ENCODE peak calls at places on chromosomes 12 and 14, in seven cellular contexts. B is AG09309, J is MM.1S, P is GM13977, T is lower lobe of right lung, U is tibial artery, C is body of pancreas. X is an unnamed sample.

GRCh38 chr14:103618999-103619398 is 10.0 kb upstream of the KLC1 start:
- DNase-seq in C (no peak), B (no peak), J (no peak), U (no peak), T (no peak), P (no peak), X (no peak)

GRCh38 chr14:19873178-19873577 is 1.8 kb upstream of the OR4K2 start:
- DNase-seq in U (no peak), C (no peak), B (no peak), J (no peak), P (no peak), T (no peak), X (no peak)

GRCh38 chr12:78088391-78088832 is 257.7 kb downstream of the NAV3 start:
- DNase-seq in C (no peak), P (no peak), J (peak), B (no peak), U (no peak), T (no peak), X (no peak)

GRCh38 chr12:90515199-90516175 is 439.5 kb downstream of the CCER1 start:
- DNase-seq in P (peak), B (peak), J (peak), U (no peak), C (no peak), T (no peak), X (no peak)

GRCh38 chr14:69652942-69653680 is 41.7 kb downstream of the SUSD6 start:
- DNase-seq in J (no peak), T (no peak), U (no peak), C (no peak), B (no peak), P (no peak), X (no peak)

GRCh38 chr14:68786491-68787234 is 6.2 kb downstream of the ZFP36L1 start:
- DNase-seq in P (no peak), T (no peak), C (peak), B (no peak), J (no peak), U (no peak), X (no peak)

GRCh38 chr14:53391631-53392030 is 238.5 kb upstream of the DDHD1 start:
- DNase-seq in B (peak), P (no peak), U (no peak), C (no peak), J (no peak), T (no peak), X (no peak)

GRCh38 chr12:9759680-9760592 is 765 bp downstream of the CD69 start:
- DNase-seq in B (no peak), U (no peak), J (no peak), T (no peak), P (no peak), C (no peak), X (no peak)

GRCh38 chr12:101925352-101925751 is 48.0 kb downstream of the DRAM1 start:
- DNase-seq in P (no peak), C (peak), B (peak), U (peak), T (peak), J (no peak), X (peak)

GRCh38 chr14:50667491-50668007 is 557 bp downstream of the SAV1 start:
- DNase-seq in T (no peak), B (no peak), J (peak), C (peak), U (peak), P (no peak), X (no peak)

GRCh38 chr12:64240781-64241180 is 18.7 kb upstream of the KICS2 start:
- DNase-seq in B (peak), U (no peak), J (no peak), P (no peak), C (no peak), T (no peak), X (no peak)

GRCh38 chr12:1880876-1881275 is 37.6 kb downstream of the CACNA2D4 start:
- DNase-seq in J (no peak), C (no peak), U (peak), B (no peak), T (no peak), P (no peak), X (no peak)

GRCh38 chr14:80996049-80996901 is 40.9 kb downstream of the TSHR start:
- DNase-seq in B (peak), U (no peak), T (no peak), J (peak), P (peak), C (peak), X (no peak)

GRCh38 chr14:90757452-90757851 is 58.8 kb downstream of the TTC7B start:
- DNase-seq in U (no peak), C (no peak), P (no peak), J (no peak), B (no peak), T (no peak), X (no peak)

GRCh38 chr14:76776306-76777251 is 15.3 kb downstream of the VASH1 start:
- DNase-seq in P (no peak), B (no peak), C (no peak), U (peak), T (no peak), J (no peak), X (no peak)

GRCh38 chr12:30973171-30973570 is 46.6 kb downstream of the TSPAN11 start:
- DNase-seq in J (no peak), T (no peak), C (no peak), P (no peak), U (no peak), B (no peak), X (no peak)

GRCh38 chr12:111031956-111032919 is 111.9 kb upstream of the MYL2 start:
- DNase-seq in J (no peak), B (no peak), T (no peak), U (no peak), P (no peak), C (no peak), X (no peak)

GRCh38 chr12:111034911-111035577 is 114.7 kb upstream of the MYL2 start:
- DNase-seq in J (no peak), U (peak), P (no peak), C (no peak), B (no peak), T (no peak), X (no peak)

GRCh38 chr12:111035578-111036301 is 115.4 kb upstream of the MYL2 start:
- DNase-seq in J (no peak), C (no peak), P (no peak), B (no peak), T (no peak), U (no peak), X (no peak)

GRCh38 chr12:111033281-111034147 is 113.1 kb upstream of the MYL2 start:
- DNase-seq in B (no peak), T (no peak), J (no peak), P (no peak), C (no peak), U (peak), X (no peak)

DNA sequence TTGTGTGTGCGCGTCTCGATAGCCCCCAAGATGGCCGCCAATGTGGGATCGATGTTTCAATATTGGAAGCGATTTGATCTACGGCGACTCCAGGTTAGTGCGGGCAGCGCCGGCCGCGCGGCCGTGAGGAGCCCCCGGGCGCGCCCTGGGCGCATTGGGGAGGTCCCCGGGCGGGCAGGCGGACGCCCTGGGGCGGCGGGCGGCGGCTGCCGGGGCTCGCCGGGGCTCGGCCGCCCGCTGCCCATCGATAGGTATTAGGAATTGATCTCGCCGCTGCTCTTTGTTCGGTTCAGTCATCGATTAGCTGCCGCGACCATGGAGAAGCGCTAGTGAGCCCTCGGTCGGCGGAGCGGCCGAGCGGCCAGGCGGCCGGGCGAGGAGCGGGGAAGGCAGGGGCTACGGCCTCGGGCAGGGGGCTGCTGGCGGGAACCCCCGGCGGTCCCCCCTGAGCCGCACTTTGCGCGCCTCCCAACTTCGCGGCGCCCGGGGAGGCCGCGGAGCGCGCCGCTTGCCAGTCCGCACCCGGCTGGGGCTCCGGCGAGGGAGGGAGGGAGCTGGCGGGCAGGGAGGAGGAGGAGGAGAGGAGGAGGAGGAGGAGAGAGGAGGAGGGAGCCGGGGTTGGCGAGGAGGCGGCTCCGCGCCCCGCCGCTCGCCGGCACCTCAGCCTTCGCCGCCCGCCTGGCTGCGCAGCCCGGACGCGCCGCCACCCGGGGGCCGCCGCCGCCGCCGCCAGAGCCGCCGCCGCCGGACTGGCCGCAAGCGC is 114.0 kb upstream of the MYL2 start:
- DNase-seq in T (no peak), J (no peak), P (no peak), C (no peak), B (no peak), U (peak), X (no peak)
- TF ChIP-seq CTCF in T (no peak), J (no peak), P (no peak), C (no peak), B (no peak), U (no peak), X (no peak)

GRCh38 chr12:14454098-14454907 is 88.8 kb downstream of the ATF7IP start:
- DNase-seq in B (no peak), J (peak), C (no peak), T (no peak), P (peak), U (no peak), X (no peak)
- TF ChIP-seq CTCF in B (peak), J (peak), C (peak), T (peak), P (peak), U (no peak), X (no peak)

GRCh38 chr14:28294834-28295440 is 471.6 kb upstream of the FOXG1 start:
- DNase-seq in T (no peak), P (no peak), U (no peak), B (no peak), C (no peak), J (peak), X (no peak)
- TF ChIP-seq CTCF in T (no peak), P (peak), U (no peak), B (no peak), C (no peak), J (no peak), X (no peak)

GRCh38 chr14:93184391-93185332 is at the start of the genes LYSET and MOAP1:
- DNase-seq in B (peak), J (peak), T (peak), P (peak), U (peak), C (peak), X (peak)
- TF ChIP-seq CTCF in B (no peak), J (peak), T (peak), P (peak), U (peak), C (peak), X (peak)

X was measured in omental fat pad.